ENCODE peak calls at places on chromosomes 6 and 20, in four cellular contexts. G is testis, Z is fibroblast of lung, S is spleen. T is an unnamed sample.

GRCh38 chr6:101395345-101395744 is 1.8 kb downstream of the GRIK2 start:
- DNase-seq in Z (no peak), S (no peak), G (no peak), T (no peak)

GRCh38 chr20:19897891-19898290 is 119.3 kb upstream of the NAA20 start:
- DNase-seq in G (no peak), Z (no peak), S (no peak), T (peak; percentile 27)

GRCh38 chr6:107491059-107491609 is 1.2 kb downstream of the SOBP start:
- DNase-seq in Z (no peak), S (peak; percentile 80), G (peak; percentile 64), T (peak; percentile 18)

GRCh38 chr6:76578746-76579145 is 506.3 kb upstream of the IMPG1 start:
- DNase-seq in Z (no peak), S (no peak), G (no peak), T (peak; percentile 4)

GRCh38 chr20:47137231-47137865 is 219.2 kb downstream of the ZMYND8 start:
- DNase-seq in G (no peak), S (no peak), Z (no peak), T (no peak)

GRCh38 chr6:160030103-160030502 is 61.2 kb downstream of the IGF2R start:
- DNase-seq in Z (peak; percentile 97), S (no peak), G (peak; percentile 88), T (peak; percentile 94)

GRCh38 chr6:119501798-119502483 is 152.4 kb upstream of the MAN1A1 start:
- DNase-seq in Z (no peak), S (no peak), G (no peak), T (no peak)

GRCh38 chr6:71157350-71157749 is 131.3 kb upstream of the OGFRL1 start:
- DNase-seq in G (no peak), S (no peak), Z (no peak), T (no peak)

GRCh38 chr6:38836585-38836984 is 121.5 kb downstream of the DNAH8 start:
- DNase-seq in S (no peak), Z (no peak), G (no peak), T (no peak)

GRCh38 chr6:165830761-165831160 is 167.7 kb upstream of the PDE10A start:
- DNase-seq in S (no peak), G (no peak), Z (no peak), T (no peak)

GRCh38 chr20:33832113-33832853 is 21.1 kb downstream of the CHMP4B start:
- DNase-seq in S (no peak), Z (peak; percentile 60), G (peak; percentile 35), T (no peak)

GRCh38 chr20:2740702-2741101 is 48.1 kb downstream of the EBF4 start:
- DNase-seq in G (no peak), S (no peak), Z (no peak), T (no peak)

GRCh38 chr6:8535505-8535904 is 100.2 kb upstream of the SLC35B3 start:
- DNase-seq in G (no peak), Z (no peak), S (no peak), T (peak; percentile 36)

GRCh38 chr6:13678255-13678983 is 33.2 kb downstream of the RANBP9 start:
- DNase-seq in G (no peak), S (no peak), Z (no peak), T (no peak)

GRCh38 chr6:110875548-110876169 is 1.1 kb downstream of the AMD1 start:
- DNase-seq in S (peak; percentile 93), G (peak; percentile 52), Z (peak; percentile 37), T (peak; percentile 56)

GRCh38 chr20:57414867-57415592 is 23.8 kb downstream of the RBM38 start:
- DNase-seq in G (no peak), Z (no peak), S (peak; percentile 68), T (no peak)

GRCh38 chr20:10078403-10078802 is 43.6 kb downstream of the ANKEF1 start:
- DNase-seq in Z (no peak), S (no peak), G (no peak), T (no peak)

GRCh38 chr6:108174371-108175175 is 8.8 kb downstream of the NR2E1 start:
- DNase-seq in Z (peak; percentile 23), S (no peak), G (no peak), T (peak; percentile 57)

GRCh38 chr20:48189177-48189576 is 403.9 kb upstream of the SULF2 start:
- DNase-seq in S (no peak), G (peak; percentile 59), Z (peak; percentile 54), T (peak; percentile 89)

GRCh38 chr6:132669690-132670291 is 10.8 kb upstream of the TAAR1 start:
- DNase-seq in Z (peak; percentile 38), S (no peak), G (no peak), T (peak; percentile 58)

GRCh38 chr6:163459536-163459935 is 45.0 kb downstream of the QKI start:
- DNase-seq in S (no peak), G (no peak), Z (peak; percentile 76), T (no peak)

GRCh38 chr6:11431455-11431937 is 106.1 kb upstream of the TMEM170B start:
- DNase-seq in G (no peak), Z (no peak), S (no peak), T (no peak)

GRCh38 chr20:14562976-14563375 is 225.6 kb upstream of the FLRT3 start:
- DNase-seq in G (no peak), S (no peak), Z (no peak), T (no peak)

GRCh38 chr6:149334682-149335160 is 17.2 kb downstream of the TAB2 start:
- DNase-seq in Z (peak; percentile 91), S (no peak), G (no peak), T (peak; percentile 90)

GRCh38 chr20:19397676-19398075 is 185.2 kb downstream of the SLC24A3 start:
- DNase-seq in Z (no peak), G (no peak), S (no peak), T (peak; percentile 1)

GRCh38 chr20:26216025-26216424 is 519.4 kb upstream of the ZNF337 start:
- DNase-seq in Z (peak; percentile 35), G (no peak), S (no peak), T (no peak)

GRCh38 chr6:36249010-36249409 is 20.9 kb upstream of the PNPLA1 start:
- DNase-seq in Z (peak; percentile 16), S (no peak), G (no peak), T (peak; percentile 60)

GRCh38 chr6:43476744-43477143 is 626 bp upstream of the TJAP1 start:
- DNase-seq in Z (no peak), S (no peak), G (no peak), T (no peak)

GRCh38 chr6:90179190-90180169 is 117.2 kb downstream of the BACH2 start:
- DNase-seq in S (no peak), G (no peak), Z (no peak), T (no peak)
- TF ChIP-seq CTCF in S (no peak), G (peak; percentile 48), Z (peak; percentile 16), T (peak; percentile 39)

GRCh38 chr6:122832515-122833228 is 43.6 kb downstream of the SMPDL3A start:
- DNase-seq in S (no peak), Z (no peak), G (no peak), T (no peak)
- TF ChIP-seq CTCF in S (no peak), Z (no peak), G (no peak), T (no peak)

GRCh38 chr6:124795879-124796838 is 166.1 kb upstream of the RNF217 start:
- DNase-seq in S (no peak), G (peak; percentile 72), Z (peak; percentile 20), T (peak; percentile 42)
- TF ChIP-seq CTCF in S (no peak), G (peak; percentile 38), Z (peak; percentile 15), T (peak; percentile 74)

GRCh38 chr6:41699063-41699462 is 36.3 kb downstream of the TFEB start:
- DNase-seq in Z (no peak), G (no peak), S (no peak), T (no peak)
- TF ChIP-seq CTCF in Z (no peak), G (no peak), S (no peak), T (no peak)

GRCh38 chr20:44884907-44885391 is 556 bp upstream of the YWHAB start:
- DNase-seq in G (no peak), S (no peak), Z (no peak), T (no peak)

GRCh38 chr20:44886276-44886671 is 769 bp downstream of the YWHAB start:
- DNase-seq in G (no peak), Z (no peak), S (no peak), T (no peak)

GRCh38 chr20:44886828-44887227 is 1.3 kb downstream of the YWHAB start:
- DNase-seq in G (no peak), Z (no peak), S (no peak), T (no peak)

GRCh38 chr20:44887466-44887865 is 2.0 kb downstream of the YWHAB start:
- DNase-seq in S (no peak), Z (no peak), G (no peak), T (no peak)

GRCh38 chr20:44885392-44886275 is at the start of gene YWHAB:
- DNase-seq in S (peak; percentile 99), G (peak; percentile 98), Z (peak; percentile 97), T (peak; percentile 99)
- TF ChIP-seq CTCF in S (no peak), G (no peak), Z (no peak), T (no peak)

GRCh38 chr20:54043044-54043967 is 27.1 kb downstream of the BCAS1 start:
- DNase-seq in S (no peak), Z (peak; percentile 26), G (no peak), T (peak; percentile 74)
- TF ChIP-seq CTCF in S (no peak), Z (no peak), G (no peak), T (peak; percentile 9)

DNA sequence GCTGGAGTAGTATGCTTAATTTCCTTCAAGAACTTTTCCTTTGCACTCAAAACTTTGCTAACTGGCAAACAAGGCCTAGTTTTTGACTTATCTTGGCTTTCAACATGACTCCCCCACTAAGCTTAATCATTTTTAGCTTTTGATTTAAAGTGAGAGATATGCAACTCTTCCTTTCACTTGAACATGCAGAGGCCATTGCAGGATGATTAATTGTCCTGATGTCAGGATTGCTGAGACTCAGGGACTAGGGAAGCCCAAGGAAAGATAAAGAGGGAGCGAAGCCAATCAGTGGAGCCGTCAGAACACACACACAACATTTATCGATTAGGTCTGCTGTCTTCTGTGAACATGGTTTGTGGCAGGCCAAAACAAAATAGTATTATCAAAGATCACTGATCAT is 491.4 kb downstream of the CBLN4 start:
- DNase-seq in S (no peak), Z (no peak), G (no peak), T (peak; percentile 22)
- TF ChIP-seq CTCF in S (no peak), Z (no peak), G (no peak), T (no peak)

GRCh38 chr6:88165877-88166492 is at the start of gene CNR1:
- DNase-seq in G (peak; percentile 49), Z (peak; percentile 39), S (peak; percentile 87), T (peak; percentile 28)
- TF ChIP-seq CTCF in G (no peak), Z (no peak), S (no peak), T (no peak)

GRCh38 chr6:31025595-31025994 is 15.3 kb downstream of the MUC22 start:
- DNase-seq in Z (no peak), G (no peak), S (no peak), T (no peak)

GRCh38 chr6:31016659-31017299 is 6.5 kb downstream of the MUC22 start:
- DNase-seq in S (no peak), Z (no peak), G (peak; percentile 45), T (no peak)

GRCh38 chr6:31020057-31020456 is 9.8 kb downstream of the MUC22 start:
- DNase-seq in Z (no peak), S (no peak), G (no peak), T (no peak)
- TF ChIP-seq CTCF in Z (no peak), S (no peak), G (no peak), T (no peak)